ENCODE peak calls at places on chromosomes 7 and 10, in four cellular contexts. C, M, Z and X are unnamed samples.

GRCh38 chr7:3725660-3726059 is 424.6 kb downstream of the SDK1 start:
- DNase-seq in C (no peak), M (no peak), Z (no peak), X (no peak)

GRCh38 chr7:115825736-115826135 is 204.8 kb downstream of the TFEC start:
- DNase-seq in C (no peak), M (no peak), Z (no peak), X (no peak)

GRCh38 chr7:155951554-155952158 is 139.4 kb upstream of the SHH start:
- DNase-seq in C (peak), M (peak), Z (no peak), X (peak)

GRCh38 chr7:29146888-29147609 is 712 bp upstream of the CPVL start:
- DNase-seq in C (no peak), M (no peak), Z (no peak), X (no peak)

GRCh38 chr10:87552248-87552914 is 47.7 kb downstream of the MINPP1 start:
- DNase-seq in C (no peak), M (no peak), Z (no peak), X (no peak)

GRCh38 chr7:23956769-23957556 is 246.9 kb downstream of the STK31 start:
- DNase-seq in C (no peak), M (no peak), Z (no peak), X (no peak)

GRCh38 chr10:11547111-11547625 is 64.3 kb downstream of the USP6NL start:
- DNase-seq in C (peak), M (no peak), Z (no peak), X (no peak)

GRCh38 chr10:47021850-47022249 is 110.6 kb downstream of the PTPN20 start:
- DNase-seq in C (no peak), M (no peak), Z (no peak), X (peak)

GRCh38 chr7:28625446-28625845 is 213.1 kb downstream of the CREB5 start:
- DNase-seq in C (no peak), M (no peak), Z (no peak), X (no peak)

GRCh38 chr10:5002013-5002727 is 1.5 kb downstream of the AKR1C2 start:
- DNase-seq in C (no peak), M (no peak), Z (no peak), X (no peak)

GRCh38 chr10:25701651-25702050 is 232.4 kb upstream of the MYO3A start:
- DNase-seq in C (peak), M (no peak), Z (peak), X (no peak)

GRCh38 chr10:94193466-94193924 is 169.2 kb downstream of the NOC3L start:
- DNase-seq in C (no peak), M (peak), Z (no peak), X (no peak)

GRCh38 chr7:55117286-55117685 is 98.5 kb downstream of the EGFR start:
- DNase-seq in C (no peak), M (no peak), Z (no peak), X (no peak)

GRCh38 chr10:124155781-124156401 is 62.5 kb upstream of the CHST15 start:
- DNase-seq in C (peak), M (no peak), Z (no peak), X (no peak)

GRCh38 chr10:22618081-22618785 is 96.1 kb downstream of the PIP4K2A start:
- DNase-seq in C (peak), M (no peak), Z (no peak), X (no peak)

GRCh38 chr7:85474234-85474633 is 287.4 kb upstream of the SEMA3D start:
- DNase-seq in C (peak), M (no peak), Z (no peak), X (no peak)

GRCh38 chr10:51564896-51565505 is 134.4 kb downstream of the CSTF2T start:
- DNase-seq in C (no peak), M (no peak), Z (no peak), X (no peak)

GRCh38 chr7:139523199-139523941 is at the start of gene CLEC2L:
- DNase-seq in C (no peak), M (no peak), Z (peak), X (no peak)

GRCh38 chr7:33893377-33893776 is 12.0 kb upstream of the BMPER start:
- DNase-seq in C (peak), M (no peak), Z (no peak), X (no peak)

GRCh38 chr10:1123198-1123597 is 67.0 kb downstream of the WDR37 start:
- DNase-seq in C (no peak), M (no peak), Z (no peak), X (no peak)

GRCh38 chr7:42964849-42965805 is 33.0 kb downstream of the MRPL32 start:
- DNase-seq in C (no peak), M (no peak), Z (no peak), X (no peak)

GRCh38 chr7:116740758-116741462 is 68.9 kb downstream of the MET start:
- DNase-seq in C (no peak), M (no peak), Z (no peak), X (no peak)

GRCh38 chr7:96657347-96658010 is 52.2 kb downstream of the SEM1 start:
- DNase-seq in C (no peak), M (no peak), Z (peak), X (no peak)